ENCODE peak calls at places on chromosomes 4 and X, in four cellular contexts. P is osteoblast, U is amygdala, R is T-helper 9 cell. F is an unnamed sample.

GRCh38 chr4:15438939-15439524 is 11.2 kb downstream of the C1QTNF7 start:
- DNase-seq in U (no peak), P (peak), R (no peak), F (no peak)

GRCh38 chr4:138696771-138697170 is 318.8 kb upstream of the NOCT start:
- DNase-seq in P (no peak), R (no peak), U (no peak), F (no peak)

GRCh38 chr4:94757192-94758140 is at the start of gene BMPR1B:
- DNase-seq in P (no peak), U (no peak), R (no peak), F (peak)

GRCh38 chrX:19743386-19743785 is 144.0 kb downstream of the SH3KBP1 start:
- DNase-seq in P (no peak), U (no peak), R (no peak), F (no peak)

GRCh38 chrX:2875798-2876399 is 47.2 kb downstream of the GYG2 start:
- DNase-seq in P (no peak), U (no peak), R (no peak), F (no peak)

GRCh38 chrX:64642482-64642881 is 247.2 kb upstream of the MTMR8 start:
- DNase-seq in R (no peak), U (no peak), P (no peak), F (no peak)

GRCh38 chrX:136190038-136190437 is 42.7 kb downstream of the FHL1 start:
- DNase-seq in R (no peak), P (no peak), U (no peak), F (no peak)

GRCh38 chrX:153778684-153779101 is 2.1 kb upstream of the SRPK3 start:
- DNase-seq in P (peak), R (no peak), U (no peak), F (no peak)

GRCh38 chr4:31518796-31519250 is 798.7 kb downstream of the PCDH7 start:
- DNase-seq in R (no peak), U (no peak), P (no peak), F (no peak)

GRCh38 chr4:77433102-77433733 is 172.4 kb upstream of the CXCL13 start:
- DNase-seq in U (no peak), P (no peak), R (no peak), F (peak)

GRCh38 chr4:140871368-140871767 is 115.2 kb upstream of the TBC1D9 start:
- DNase-seq in R (no peak), U (no peak), P (no peak), F (no peak)

GRCh38 chrX:70262952-70263567 is 3.1 kb upstream of the P2RY4 start:
- DNase-seq in R (no peak), P (no peak), U (no peak), F (no peak)

GRCh38 chrX:3010532-3010931 is 4.2 kb downstream of the ARSH start:
- DNase-seq in U (no peak), R (no peak), P (no peak), F (no peak)

GRCh38 chr4:28772066-28772465 is 1911.4 kb downstream of the STIM2 start:
- DNase-seq in P (peak), U (no peak), R (no peak), F (no peak)

GRCh38 chrX:51420610-51421009 is 75.8 kb downstream of the NUDT11 start:
- DNase-seq in R (no peak), U (no peak), P (no peak), F (no peak)

GRCh38 chr4:137611998-137612700 is 79.9 kb upstream of the PCDH18 start:
- DNase-seq in P (no peak), R (no peak), U (no peak), F (no peak)

F was measured in caudate nucleus.